ENCODE peak calls at places on chromosomes 7 and 10, in four cellular contexts. N is hepatocyte, V is right atrium auricular region, R is cardiac fibroblast. E is an unnamed sample.

GRCh38 chr10:126904807-126905686 is at the start of gene DOCK1:
- DNase-seq in V (no peak), N (peak), R (peak), E (peak)

GRCh38 chr10:97210576-97210975 is 24.8 kb upstream of the SLIT1 start:
- DNase-seq in N (peak), R (peak), V (peak), E (peak)

GRCh38 chr10:21083861-21084260 is 186.8 kb upstream of the NEBL start:
- DNase-seq in N (no peak), R (no peak), V (no peak), E (peak)

GRCh38 chr10:120961720-120962259 is 110.6 kb downstream of the WDR11 start:
- DNase-seq in V (no peak), N (no peak), R (no peak), E (no peak)

GRCh38 chr10:58502956-58503355 is 9.7 kb upstream of the BICC1 start:
- DNase-seq in V (no peak), R (peak), N (no peak), E (peak)

GRCh38 chr7:80134536-80135305 is at the start of gene GNAI1:
- DNase-seq in R (peak), N (peak), V (peak), E (peak)

GRCh38 chr7:2306688-2307087 is 7.6 kb downstream of the SNX8 start:
- DNase-seq in N (no peak), V (no peak), R (no peak), E (peak)

GRCh38 chr7:73570977-73571376 is 7.4 kb downstream of the TBL2 start:
- DNase-seq in R (no peak), N (no peak), V (no peak), E (no peak)

GRCh38 chr7:113456533-113456932 is 338.2 kb upstream of the SMIM30 start:
- DNase-seq in V (no peak), R (no peak), N (no peak), E (no peak)

GRCh38 chr10:81600185-81600584 is 274.8 kb upstream of the NRG3 start:
- DNase-seq in V (no peak), N (no peak), R (peak), E (peak)

GRCh38 chr7:29276806-29277205 is 82.2 kb downstream of the CHN2 start:
- DNase-seq in R (no peak), N (no peak), V (no peak), E (no peak)

GRCh38 chr7:28296571-28297483 is 115.5 kb upstream of the CREB5 start:
- DNase-seq in R (peak), V (no peak), N (peak), E (peak)

GRCh38 chr7:134444198-134444960 is 14.5 kb downstream of the AKR1B1 start:
- DNase-seq in R (no peak), V (peak), N (no peak), E (peak)

DNA sequence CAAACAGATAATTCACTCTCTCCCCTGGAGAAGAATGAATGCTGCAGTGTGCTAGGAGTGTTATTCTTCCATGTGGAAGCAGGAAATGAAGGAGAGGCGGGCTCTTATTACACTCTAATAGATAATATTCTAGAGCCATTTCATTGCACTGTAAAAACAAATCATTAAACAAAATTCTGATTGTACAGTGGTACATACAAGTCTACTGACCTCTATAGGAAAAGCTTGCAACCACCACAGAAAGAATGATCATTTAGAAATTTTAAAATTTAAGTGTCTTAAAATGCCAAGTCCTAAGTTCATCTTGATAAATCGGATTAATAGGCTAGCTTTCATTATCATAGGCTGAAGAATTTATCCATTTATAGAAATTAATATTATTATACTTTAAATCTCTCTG is 960.3 kb upstream of the LRRN3 start:
- DNase-seq in V (no peak), N (no peak), R (no peak), E (no peak)
- H3K4me3 ChIP-seq in V (no peak), N (no peak), R (no peak), E (no peak)

GRCh38 chr7:40833541-40834234 is 698.9 kb downstream of the SUGCT start:
- DNase-seq in N (no peak), R (peak), V (no peak), E (peak)
- TF ChIP-seq CTCF in N (peak), R (peak), V (no peak), E (peak)

GRCh38 chr7:26857534-26858228 is 6.7 kb downstream of the SKAP2 start:
- DNase-seq in V (no peak), R (peak), N (peak), E (no peak)
- H3K4me3 ChIP-seq in V (peak), R (no peak), N (no peak), E (no peak)

GRCh38 chr7:32591938-32592337 is 96.6 kb downstream of the AVL9 start:
- DNase-seq in V (no peak), N (no peak), R (no peak), E (no peak)

GRCh38 chr7:32592721-32593120 is 97.4 kb downstream of the AVL9 start:
- DNase-seq in N (no peak), R (no peak), V (no peak), E (no peak)

DNA sequence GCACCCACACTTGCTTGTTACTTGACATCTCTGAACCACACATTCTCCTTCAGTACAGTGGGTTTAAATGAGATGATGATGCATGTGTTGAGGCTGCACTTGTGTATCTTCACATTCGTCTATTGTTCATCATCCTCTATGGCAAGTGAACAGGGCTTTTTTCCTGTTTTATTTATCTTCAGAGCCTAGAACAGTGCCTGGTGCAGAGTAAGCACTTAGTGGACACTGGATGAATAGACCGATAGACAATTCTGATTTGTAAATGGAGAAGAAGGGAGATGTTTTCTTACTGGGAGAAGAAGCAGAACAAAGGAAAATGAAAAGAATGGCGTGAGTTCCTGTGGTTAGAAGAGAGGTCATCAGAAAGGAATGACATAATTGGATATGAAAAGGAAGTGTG is 99.7 kb downstream of the AVL9 start:
- DNase-seq in R (no peak), N (no peak), V (no peak), E (no peak)
- TF ChIP-seq CTCF in R (no peak), N (no peak), V (no peak), E (no peak)

E was measured in epithelial cell of esophagus.